ENCODE peak calls at places on chromosomes 2 and 18, in nine cellular contexts. G, V, K, Q, J, H, C, O and P are unnamed samples.

GRCh38 chr2:96495983-96496382 is 9.2 kb downstream of the NEURL3 start:
- DNase-seq in J (no peak), G (no peak), H (no peak), O (no peak), Q (no peak), V (no peak), C (no peak), K (no peak), P (no peak)

GRCh38 chr2:149313512-149313972 is 16.8 kb upstream of the LYPD6 start:
- DNase-seq in K (peak), V (no peak), Q (peak), G (peak), C (peak), O (peak), J (no peak), H (no peak), P (peak)

GRCh38 chr2:121044412-121044811 is 240.6 kb downstream of the TFCP2L1 start:
- DNase-seq in C (no peak), Q (no peak), K (no peak), V (peak), O (no peak), J (no peak), H (no peak), G (no peak), P (no peak)

GRCh38 chr18:22168360-22168921 is 948 bp upstream of the GATA6 start:
- DNase-seq in O (peak), V (no peak), J (peak), Q (peak), K (no peak), C (no peak), H (no peak), G (peak), P (no peak)

GRCh38 chr2:163887182-163887581 is 151.4 kb upstream of the FIGN start:
- DNase-seq in C (no peak), J (no peak), V (no peak), Q (no peak), G (no peak), H (no peak), O (no peak), K (no peak), P (no peak)

GRCh38 chr2:25259744-25260124 is 82.0 kb downstream of the DNMT3A start:
- DNase-seq in J (no peak), G (no peak), C (no peak), V (no peak), O (no peak), K (no peak), Q (no peak), H (no peak), P (no peak)

GRCh38 chr2:224626735-224627134 is 41.6 kb upstream of the CUL3 start:
- DNase-seq in H (no peak), O (no peak), K (no peak), J (no peak), G (no peak), Q (no peak), V (no peak), C (no peak), P (no peak)

GRCh38 chr18:44599409-44599808 is 81.3 kb upstream of the SETBP1 start:
- DNase-seq in V (no peak), J (peak), G (no peak), Q (no peak), H (no peak), C (no peak), O (no peak), K (no peak), P (no peak)

GRCh38 chr2:158921599-158922408 is 46.6 kb upstream of the TANC1 start:
- DNase-seq in Q (no peak), G (no peak), K (no peak), V (no peak), O (no peak), H (no peak), J (no peak), C (no peak), P (no peak)

GRCh38 chr2:161946489-161947107 is 127.4 kb downstream of the DPP4 start:
- DNase-seq in H (no peak), G (no peak), Q (no peak), V (no peak), J (no peak), O (peak), K (peak), C (peak), P (no peak)

GRCh38 chr2:239186958-239187357 is 213.9 kb downstream of the HDAC4 start:
- DNase-seq in H (peak), V (no peak), Q (peak), K (no peak), C (no peak), O (no peak), G (no peak), J (no peak), P (no peak)

GRCh38 chr2:43792653-43793052 is 18.8 kb downstream of the DYNC2LI1 start:
- DNase-seq in Q (no peak), J (no peak), K (no peak), O (no peak), C (no peak), H (no peak), V (no peak), G (no peak), P (no peak)

GRCh38 chr2:32947076-32947483 is 327 bp downstream of the LTBP1 start:
- DNase-seq in H (no peak), G (peak), O (peak), C (no peak), K (no peak), V (peak), Q (no peak), J (no peak), P (peak)

GRCh38 chr2:147790580-147790979 is 54.2 kb upstream of the ACVR2A start:
- DNase-seq in V (no peak), J (no peak), G (no peak), H (no peak), Q (no peak), K (no peak), C (no peak), O (no peak), P (no peak)

GRCh38 chr2:238286551-238286950 is 1.9 kb downstream of the PER2 start:
- DNase-seq in C (no peak), Q (peak), O (peak), H (peak), G (no peak), K (peak), V (no peak), J (peak), P (no peak)

GRCh38 chr2:225164406-225165048 is 122.3 kb upstream of the DOCK10 start:
- DNase-seq in K (no peak), V (no peak), O (no peak), C (no peak), G (no peak), H (no peak), Q (no peak), J (no peak), P (no peak)

GRCh38 chr2:26519396-26519991 is 41.6 kb upstream of the OTOF start:
- DNase-seq in G (no peak), V (peak), C (no peak), K (no peak), O (no peak), H (no peak), Q (no peak), J (no peak), P (no peak)

GRCh38 chr2:14896280-14896679 is 263.8 kb downstream of the LRATD1 start:
- DNase-seq in G (no peak), V (no peak), H (no peak), C (no peak), J (no peak), Q (no peak), O (no peak), K (no peak), P (no peak)

GRCh38 chr18:59446012-59446411 is 86.9 kb upstream of the LMAN1 start:
- DNase-seq in Q (no peak), J (no peak), O (no peak), K (no peak), V (no peak), C (no peak), H (no peak), G (no peak), P (no peak)

GRCh38 chr2:201256001-201256544 is 4.3 kb upstream of the CASP8 start:
- DNase-seq in K (no peak), H (no peak), O (no peak), Q (no peak), J (no peak), V (no peak), C (no peak), G (no peak), P (no peak)

GRCh38 chr2:120797421-120798289 is 62.0 kb downstream of the GLI2 start:
- DNase-seq in V (no peak), C (no peak), J (no peak), O (no peak), Q (no peak), K (no peak), G (no peak), H (peak), P (no peak)

GRCh38 chr2:44550571-44550970 is 188.8 kb downstream of the CAMKMT start:
- DNase-seq in G (no peak), Q (no peak), K (no peak), J (no peak), V (no peak), H (no peak), C (no peak), O (peak), P (peak)

GRCh38 chr18:2723207-2723606 is 67.7 kb downstream of the SMCHD1 start:
- DNase-seq in G (no peak), J (no peak), K (no peak), Q (no peak), C (no peak), O (no peak), H (no peak), V (no peak), P (no peak)

GRCh38 chr18:13366977-13367892 is 148.7 kb downstream of the LDLRAD4 start:
- DNase-seq in C (no peak), G (no peak), J (no peak), H (no peak), K (no peak), V (no peak), Q (no peak), O (no peak), P (no peak)

GRCh38 chr2:157172239-157172638 is 85.3 kb upstream of the GALNT5 start:
- DNase-seq in K (no peak), V (no peak), O (no peak), C (no peak), J (no peak), G (no peak), H (no peak), Q (no peak), P (no peak)

GRCh38 chr2:201276511-201276910 is 16.2 kb downstream of the CASP8 start:
- DNase-seq in C (no peak), O (no peak), H (no peak), G (no peak), J (no peak), K (no peak), V (no peak), Q (no peak), P (no peak)

GRCh38 chr2:71462641-71463341 is 9.4 kb downstream of the DYSF start:
- DNase-seq in K (no peak), O (no peak), C (no peak), H (no peak), Q (no peak), J (no peak), G (no peak), V (no peak), P (no peak)

GRCh38 chr2:226802573-226802972 is 3.0 kb upstream of the IRS1 start:
- DNase-seq in J (no peak), C (peak), H (no peak), V (no peak), Q (no peak), G (no peak), O (peak), K (no peak), P (peak)

GRCh38 chr18:58645398-58645797 is 16.5 kb upstream of the ALPK2 start:
- DNase-seq in C (no peak), Q (no peak), V (no peak), H (no peak), J (no peak), O (no peak), G (no peak), K (no peak), P (no peak)

GRCh38 chr2:30620102-30620501 is 173.1 kb downstream of the LCLAT1 start:
- DNase-seq in O (no peak), J (no peak), Q (no peak), H (no peak), C (no peak), V (no peak), K (no peak), G (no peak), P (no peak)

GRCh38 chr2:9744256-9745004 is 98.8 kb upstream of the TAF1B start:
- DNase-seq in C (no peak), H (no peak), G (no peak), V (no peak), Q (no peak), O (no peak), K (peak), J (no peak), P (no peak)

GRCh38 chr2:162116372-162116771 is 35.7 kb downstream of the GCG start:
- DNase-seq in K (no peak), J (no peak), G (no peak), C (no peak), O (no peak), Q (no peak), V (no peak), H (no peak), P (no peak)

GRCh38 chr18:36532394-36532793 is 234.9 kb downstream of the FHOD3 start:
- DNase-seq in O (peak), C (no peak), V (no peak), H (no peak), Q (no peak), G (no peak), J (no peak), K (no peak), P (no peak)

GRCh38 chr18:9069482-9070059 is 32.9 kb upstream of the NDUFV2 start:
- DNase-seq in K (no peak), V (no peak), G (no peak), C (no peak), J (no peak), O (no peak), Q (no peak), H (no peak), P (no peak)

GRCh38 chr18:48560491-48560890 is 21.7 kb downstream of the CTIF start:
- DNase-seq in H (no peak), O (no peak), G (no peak), J (no peak), K (no peak), V (no peak), Q (no peak), C (no peak), P (no peak)
- TF ChIP-seq CTCF in H (no peak), O (no peak), G (no peak), J (no peak), K (no peak), V (no peak), Q (no peak), C (no peak), P (no peak)

GRCh38 chr18:51540562-51540961 is 343.1 kb upstream of the MEX3C start:
- DNase-seq in Q (no peak), V (no peak), C (no peak), J (no peak), G (no peak), H (no peak), O (no peak), K (no peak), P (no peak)

GRCh38 chr18:51541230-51541629 is 343.7 kb upstream of the MEX3C start:
- DNase-seq in J (no peak), G (no peak), K (no peak), Q (no peak), H (no peak), V (no peak), C (no peak), O (no peak), P (no peak)

GRCh38 chr18:51531496-51531895 is 334.0 kb upstream of the MEX3C start:
- DNase-seq in J (no peak), O (peak), C (no peak), H (no peak), V (no peak), K (no peak), Q (no peak), G (no peak), P (no peak)

GRCh38 chr18:51537487-51537886 is 340.0 kb upstream of the MEX3C start:
- DNase-seq in O (peak), K (no peak), H (no peak), J (no peak), G (no peak), V (peak), C (no peak), Q (no peak), P (no peak)
- TF ChIP-seq CTCF in O (peak), K (no peak), H (no peak), J (no peak), G (no peak), V (peak), C (no peak), Q (no peak), P (no peak)

GRCh38 chr2:118554616-118555015 is 292.8 kb downstream of the EN1 start:
- DNase-seq in H (no peak), C (no peak), O (peak), J (no peak), V (no peak), G (no peak), Q (no peak), K (no peak), P (no peak)
- TF ChIP-seq CTCF in H (no peak), C (peak), O (no peak), J (no peak), V (no peak), G (no peak), Q (no peak), K (no peak), P (no peak)

DNA sequence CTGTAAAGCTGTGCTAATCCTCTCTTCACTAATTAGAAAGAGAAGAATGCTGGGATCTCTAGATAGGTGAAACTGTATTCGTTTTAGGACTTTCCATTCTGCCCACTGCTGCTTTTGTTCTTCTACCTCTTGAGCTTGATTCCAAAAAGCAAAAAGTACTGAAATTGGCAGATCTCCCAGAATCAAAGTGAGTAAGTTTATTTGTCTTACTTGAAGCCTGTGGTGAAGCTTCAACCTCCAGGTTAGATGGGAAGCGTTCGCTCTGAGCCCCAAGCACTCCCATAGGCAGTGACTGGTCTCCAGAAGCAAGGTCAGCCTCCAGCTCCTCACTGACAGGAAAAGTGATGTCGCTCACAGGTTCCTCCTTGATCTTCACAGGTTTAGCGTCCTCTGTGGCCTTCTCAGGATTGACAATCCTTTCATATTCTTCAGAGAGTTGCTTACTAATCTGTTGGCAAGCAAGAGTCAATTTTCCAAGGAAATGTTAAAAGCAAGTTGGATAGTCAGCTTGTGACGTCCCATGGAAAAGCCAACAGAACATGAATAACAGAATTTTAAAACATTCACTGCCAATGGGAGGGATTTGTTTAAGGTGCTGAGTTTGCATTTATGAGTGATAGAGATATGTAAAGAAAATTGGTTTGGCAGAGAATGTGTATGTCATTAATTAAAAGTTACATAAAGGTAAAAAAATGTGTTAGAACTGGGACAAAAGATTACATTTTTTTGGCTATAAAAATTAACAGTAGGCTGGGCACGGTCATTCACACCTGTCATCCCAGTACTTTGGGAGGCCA is 8.1 kb downstream of the SUPT7L start:
- DNase-seq in C (no peak), H (no peak), V (peak), J (no peak), K (no peak), O (no peak), G (no peak), Q (no peak), P (no peak)
- TF ChIP-seq CTCF in C (no peak), H (no peak), V (peak), J (no peak), K (no peak), O (no peak), G (no peak), Q (no peak), P (no peak)

GRCh38 chr2:74328573-74328972 is 14.6 kb downstream of the SLC4A5 start:
- DNase-seq in C (no peak), Q (no peak), J (no peak), H (no peak), O (no peak), G (no peak), V (no peak), K (no peak), P (no peak)

GRCh38 chr2:74328074-74328473 is 15.1 kb downstream of the SLC4A5 start:
- DNase-seq in J (no peak), C (no peak), K (no peak), H (no peak), V (peak), G (no peak), O (no peak), Q (no peak), P (no peak)

GRCh38 chr2:74325815-74326214 is 17.4 kb downstream of the SLC4A5 start:
- DNase-seq in O (no peak), H (no peak), J (no peak), K (no peak), Q (no peak), V (no peak), C (no peak), G (no peak), P (no peak)

GRCh38 chr2:74327627-74328026 is 15.6 kb downstream of the SLC4A5 start:
- DNase-seq in J (no peak), G (no peak), K (no peak), H (no peak), O (no peak), Q (no peak), V (no peak), C (no peak), P (no peak)

DNA sequence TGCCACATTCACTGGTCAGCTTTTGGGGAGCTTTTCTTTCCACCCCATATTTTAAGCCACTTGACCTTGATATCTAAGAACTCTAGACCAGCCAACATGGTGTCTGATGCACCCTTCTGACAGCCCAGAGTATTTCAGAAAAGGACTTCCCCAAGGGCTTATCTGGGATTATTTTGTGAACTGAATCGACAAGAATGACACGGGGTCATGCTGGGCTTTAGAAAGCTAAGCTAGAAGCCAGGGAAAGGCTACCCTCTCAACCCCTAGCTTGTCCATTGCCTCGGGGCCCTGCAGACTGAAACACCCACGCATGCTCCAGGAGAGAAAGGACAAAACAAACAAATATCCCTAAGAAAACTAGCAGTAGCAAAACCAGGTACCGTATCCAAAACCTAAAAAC is 16.0 kb downstream of the SLC4A5 start:
- DNase-seq in G (no peak), J (no peak), O (no peak), C (no peak), Q (no peak), K (no peak), V (peak), H (no peak), P (no peak)
- TF ChIP-seq CTCF in G (no peak), J (no peak), O (no peak), C (no peak), Q (no peak), K (no peak), V (peak), H (no peak), P (no peak)

GRCh38 chr2:166106431-166107015 is 21.3 kb downstream of the SCN1A start:
- DNase-seq in O (no peak), K (no peak), Q (no peak), J (no peak), G (no peak), V (peak), C (no peak), H (no peak), P (no peak)
- TF ChIP-seq CTCF in O (no peak), K (peak), Q (no peak), J (no peak), G (peak), V (peak), C (peak), H (no peak), P (no peak)

DNA sequence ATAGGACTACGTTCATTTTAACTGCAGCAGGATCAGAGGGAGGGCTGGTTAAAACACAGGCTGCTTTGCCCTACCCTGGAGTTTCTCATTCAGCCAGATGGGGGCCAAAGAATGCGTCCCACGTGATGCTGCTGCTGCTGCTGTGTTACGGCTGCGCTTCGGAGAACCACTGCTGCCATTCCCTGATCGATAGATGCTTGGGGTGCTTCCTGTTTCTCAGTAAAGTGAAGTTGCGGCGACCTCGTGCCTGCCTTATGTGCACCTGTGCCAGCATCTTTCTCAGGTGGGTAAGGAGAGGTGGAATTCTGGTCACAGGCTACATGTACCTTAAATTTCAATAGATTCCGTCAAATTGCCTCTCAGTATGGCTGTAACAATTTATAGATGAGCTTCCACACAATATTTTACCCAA is 24.7 kb upstream of the TOGARAM2 start:
- DNase-seq in V (peak), O (peak), G (no peak), J (no peak), K (no peak), Q (no peak), C (peak), H (no peak), P (peak)
- TF ChIP-seq CTCF in V (peak), O (no peak), G (no peak), J (no peak), K (no peak), Q (no peak), C (no peak), H (no peak), P (no peak)